ENCODE peak calls at places on chromosomes 13 and 19, in seven cellular contexts. One of them, this sample, is unnamed.

GRCh38 chr19:29620931-29621351 is 14.9 kb downstream of the POP4 start:
- DNase-seq in HFF-Myc: no peak
- DNase-seq in Peyer's patch: no peak
- DNase-seq in BE2C: no peak
- DNase-seq in tibial artery: no peak
- DNase-seq in ovary: no peak
- DNase-seq in IMR-90: no peak
- DNase-seq in this sample: no peak

GRCh38 chr13:109729031-109729870 is 57.1 kb downstream of the IRS2 start:
- DNase-seq in ovary: no peak
- DNase-seq in Peyer's patch: no peak
- DNase-seq in BE2C: no peak
- DNase-seq in HFF-Myc: no peak
- DNase-seq in IMR-90: no peak
- DNase-seq in tibial artery: no peak
- DNase-seq in this sample: no peak

GRCh38 chr19:16969127-16969526 is 57.5 kb downstream of the CPAMD8 start:
- DNase-seq in BE2C: peak
- DNase-seq in tibial artery: peak
- DNase-seq in IMR-90: no peak
- DNase-seq in ovary: no peak
- DNase-seq in HFF-Myc: no peak
- DNase-seq in Peyer's patch: no peak
- DNase-seq in this sample: no peak

GRCh38 chr13:73520566-73521290 is 461.9 kb downstream of the KLF5 start:
- DNase-seq in ovary: no peak
- DNase-seq in HFF-Myc: no peak
- DNase-seq in tibial artery: no peak
- DNase-seq in IMR-90: no peak
- DNase-seq in BE2C: no peak
- DNase-seq in Peyer's patch: no peak
- DNase-seq in this sample: no peak

GRCh38 chr19:47343194-47343802 is 5.8 kb upstream of the DHX34 start:
- DNase-seq in Peyer's patch: no peak
- DNase-seq in BE2C: no peak
- DNase-seq in HFF-Myc: no peak
- DNase-seq in tibial artery: no peak
- DNase-seq in IMR-90: no peak
- DNase-seq in ovary: no peak
- DNase-seq in this sample: no peak

GRCh38 chr19:30379841-30380610 is 7.8 kb downstream of the ZNF536 start:
- DNase-seq in tibial artery: peak
- DNase-seq in IMR-90: no peak
- DNase-seq in HFF-Myc: no peak
- DNase-seq in BE2C: no peak
- DNase-seq in ovary: no peak
- DNase-seq in Peyer's patch: no peak
- DNase-seq in this sample: no peak

GRCh38 chr13:106520205-106521004 is 15.1 kb downstream of the EFNB2 start:
- DNase-seq in BE2C: no peak
- DNase-seq in Peyer's patch: no peak
- DNase-seq in tibial artery: no peak
- DNase-seq in IMR-90: peak
- DNase-seq in HFF-Myc: no peak
- DNase-seq in ovary: no peak
- DNase-seq in this sample: no peak

GRCh38 chr13:78609464-78610205 is 6.3 kb upstream of the POU4F1 start:
- DNase-seq in HFF-Myc: no peak
- DNase-seq in Peyer's patch: no peak
- DNase-seq in tibial artery: no peak
- DNase-seq in IMR-90: no peak
- DNase-seq in ovary: no peak
- DNase-seq in BE2C: peak
- DNase-seq in this sample: no peak

GRCh38 chr13:97068146-97068545 is 73.9 kb upstream of the OXGR1 start:
- DNase-seq in ovary: no peak
- DNase-seq in BE2C: no peak
- DNase-seq in tibial artery: no peak
- DNase-seq in HFF-Myc: no peak
- DNase-seq in IMR-90: peak
- DNase-seq in Peyer's patch: no peak
- DNase-seq in this sample: no peak

GRCh38 chr19:38319421-38320258 is at the start of gene KCNK6:
- DNase-seq in IMR-90: no peak
- DNase-seq in ovary: peak
- DNase-seq in BE2C: no peak
- DNase-seq in Peyer's patch: peak
- DNase-seq in tibial artery: peak
- DNase-seq in HFF-Myc: no peak
- DNase-seq in this sample: no peak

GRCh38 chr13:66849706-66850105 is 380.4 kb downstream of the PCDH9 start:
- DNase-seq in BE2C: no peak
- DNase-seq in tibial artery: no peak
- DNase-seq in HFF-Myc: no peak
- DNase-seq in Peyer's patch: no peak
- DNase-seq in IMR-90: no peak
- DNase-seq in ovary: no peak
- DNase-seq in this sample: no peak

GRCh38 chr13:78497702-78498319 is 105.5 kb downstream of the POU4F1 start:
- DNase-seq in IMR-90: no peak
- DNase-seq in BE2C: no peak
- DNase-seq in Peyer's patch: no peak
- DNase-seq in tibial artery: no peak
- DNase-seq in HFF-Myc: no peak
- DNase-seq in ovary: no peak
- DNase-seq in this sample: no peak

GRCh38 chr19:19514215-19514633 is 1.1 kb downstream of the TSSK6 start:
- DNase-seq in BE2C: no peak
- DNase-seq in IMR-90: no peak
- DNase-seq in ovary: peak
- DNase-seq in Peyer's patch: no peak
- DNase-seq in tibial artery: no peak
- DNase-seq in HFF-Myc: no peak
- DNase-seq in this sample: no peak

GRCh38 chr19:19513671-19514070 is 1.7 kb downstream of the TSSK6 start:
- DNase-seq in IMR-90: no peak
- DNase-seq in BE2C: no peak
- DNase-seq in HFF-Myc: no peak
- DNase-seq in Peyer's patch: no peak
- DNase-seq in ovary: no peak
- DNase-seq in tibial artery: no peak
- DNase-seq in this sample: no peak

GRCh38 chr19:19515764-19516519 is at the start of gene NDUFA13:
- DNase-seq in BE2C: peak
- DNase-seq in tibial artery: peak
- DNase-seq in ovary: peak
- DNase-seq in Peyer's patch: peak
- DNase-seq in IMR-90: peak
- DNase-seq in HFF-Myc: peak
- DNase-seq in this sample: peak

GRCh38 chr19:19517235-19517619 is 1.2 kb downstream of the NDUFA13 start:
- DNase-seq in Peyer's patch: no peak
- DNase-seq in HFF-Myc: no peak
- DNase-seq in tibial artery: no peak
- DNase-seq in IMR-90: no peak
- DNase-seq in ovary: no peak
- DNase-seq in BE2C: no peak
- DNase-seq in this sample: no peak

DNA sequence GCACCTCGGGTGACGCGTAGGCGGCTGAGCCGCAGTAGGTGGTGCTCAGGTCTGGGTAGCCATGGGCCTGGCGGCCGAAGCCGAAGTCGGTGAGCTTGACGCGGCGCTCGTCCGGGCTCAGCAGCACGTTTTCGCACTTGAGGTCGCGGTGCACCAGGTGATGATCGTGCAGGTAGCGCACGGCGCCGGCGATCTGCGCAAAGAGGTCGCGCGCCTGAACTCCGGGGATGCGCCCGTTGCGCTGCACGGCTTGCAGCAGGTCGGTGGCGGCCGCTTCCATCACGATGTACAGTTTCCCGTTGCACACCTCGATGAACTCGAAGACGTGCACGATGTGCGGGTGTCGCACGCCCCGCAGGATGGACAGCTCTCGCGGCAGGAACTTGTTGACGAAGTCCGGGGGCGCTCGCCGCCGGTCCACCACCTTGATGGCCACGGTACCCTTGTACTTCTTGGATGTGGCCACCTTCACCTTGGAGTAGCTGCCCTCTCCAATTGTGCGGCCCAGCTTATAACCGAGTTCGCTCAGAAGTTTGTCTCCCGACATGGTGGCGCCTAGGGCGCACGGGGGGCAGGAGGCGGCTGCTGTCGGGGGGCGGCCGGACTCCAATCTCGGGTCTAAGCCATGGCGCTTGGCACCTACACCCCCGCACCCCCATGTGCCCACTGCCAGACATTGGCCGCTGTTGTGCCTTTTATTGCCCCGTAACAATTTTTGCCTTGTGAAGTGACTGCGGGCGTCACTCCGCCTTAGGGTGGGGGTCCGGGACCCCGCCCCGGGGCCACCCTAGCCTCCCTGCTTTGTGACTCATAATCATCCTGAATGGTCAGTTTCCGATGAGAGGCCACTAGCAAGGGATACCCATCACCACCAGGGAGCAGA is at the start of gene TSSK6:
- DNase-seq in HFF-Myc: no peak
- DNase-seq in BE2C: no peak
- DNase-seq in ovary: peak
- DNase-seq in Peyer's patch: no peak
- DNase-seq in IMR-90: no peak
- DNase-seq in tibial artery: no peak
- DNase-seq in this sample: no peak
- TF ChIP-seq CTCF in HFF-Myc: no peak
- TF ChIP-seq CTCF in BE2C: no peak
- TF ChIP-seq CTCF in ovary: no peak
- TF ChIP-seq CTCF in Peyer's patch: no peak
- TF ChIP-seq CTCF in IMR-90: peak
- TF ChIP-seq CTCF in tibial artery: no peak
- TF ChIP-seq CTCF in this sample: no peak

DNA sequence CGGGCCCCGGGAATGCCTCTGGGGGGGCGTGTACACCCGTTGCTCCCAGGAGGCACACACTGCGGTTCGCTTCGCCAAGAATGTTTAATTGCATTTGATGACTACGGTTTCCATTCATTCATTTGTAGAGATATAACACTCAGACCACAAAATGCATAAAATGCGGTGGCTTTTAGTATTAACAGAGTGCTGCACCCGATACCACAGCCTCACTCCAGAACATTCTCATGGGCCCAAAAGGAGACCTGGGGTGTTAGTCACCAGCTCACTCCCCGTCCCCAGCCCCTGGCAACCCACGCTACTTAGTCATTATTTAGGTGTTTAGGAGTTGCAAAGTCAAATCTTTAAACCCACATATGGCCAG is 21.8 kb downstream of the HCN2 start:
- DNase-seq in Peyer's patch: no peak
- DNase-seq in IMR-90: peak
- DNase-seq in BE2C: no peak
- DNase-seq in ovary: no peak
- DNase-seq in HFF-Myc: peak
- DNase-seq in tibial artery: no peak
- DNase-seq in this sample: peak
- H3K4me3 ChIP-seq in Peyer's patch: peak
- H3K4me3 ChIP-seq in IMR-90: no peak
- H3K4me3 ChIP-seq in BE2C: no peak
- H3K4me3 ChIP-seq in ovary: no peak
- H3K4me3 ChIP-seq in HFF-Myc: no peak
- H3K4me3 ChIP-seq in tibial artery: no peak
- H3K4me3 ChIP-seq in this sample: no peak

DNA sequence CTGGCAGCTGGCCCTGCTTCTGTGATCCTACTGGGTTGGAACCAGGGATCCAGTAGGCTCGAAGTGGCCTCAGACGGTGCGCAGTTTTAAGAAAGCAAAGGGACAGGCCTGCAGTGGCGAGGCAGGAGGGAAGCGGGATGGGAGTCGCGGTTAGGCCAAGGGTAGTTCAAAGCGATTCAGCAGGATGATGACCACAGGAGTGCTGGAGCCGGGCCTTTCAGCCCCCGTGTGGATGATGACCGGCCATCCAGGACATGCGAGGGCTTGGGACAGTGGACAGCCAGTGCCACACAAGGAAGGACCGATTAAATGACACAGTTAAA is 853 bp downstream of the RNASEH2B start:
- DNase-seq in HFF-Myc: no peak
- DNase-seq in ovary: no peak
- DNase-seq in tibial artery: peak
- DNase-seq in BE2C: peak
- DNase-seq in IMR-90: peak
- DNase-seq in Peyer's patch: peak
- DNase-seq in this sample: no peak
- TF ChIP-seq CTCF in HFF-Myc: no peak
- TF ChIP-seq CTCF in ovary: no peak
- TF ChIP-seq CTCF in tibial artery: no peak
- TF ChIP-seq CTCF in BE2C: no peak
- TF ChIP-seq CTCF in IMR-90: no peak
- TF ChIP-seq CTCF in Peyer's patch: no peak
- TF ChIP-seq CTCF in this sample: no peak

GRCh38 chr19:18611327-18612050 is 1.2 kb upstream of the TMEM59L start:
- DNase-seq in ovary: no peak
- DNase-seq in tibial artery: no peak
- DNase-seq in Peyer's patch: no peak
- DNase-seq in IMR-90: no peak
- DNase-seq in HFF-Myc: no peak
- DNase-seq in BE2C: no peak
- DNase-seq in this sample: no peak

GRCh38 chr19:18616023-18616422 is 3.4 kb downstream of the TMEM59L start:
- DNase-seq in ovary: no peak
- DNase-seq in IMR-90: no peak
- DNase-seq in HFF-Myc: no peak
- DNase-seq in tibial artery: no peak
- DNase-seq in BE2C: no peak
- DNase-seq in Peyer's patch: no peak
- DNase-seq in this sample: no peak

GRCh38 chr19:18612772-18613588 is at the start of gene TMEM59L:
- DNase-seq in Peyer's patch: no peak
- DNase-seq in tibial artery: no peak
- DNase-seq in ovary: no peak
- DNase-seq in BE2C: peak
- DNase-seq in HFF-Myc: no peak
- DNase-seq in IMR-90: no peak
- DNase-seq in this sample: no peak

GRCh38 chr19:18612051-18612771 is 459 bp upstream of the TMEM59L start:
- DNase-seq in ovary: no peak
- DNase-seq in Peyer's patch: no peak
- DNase-seq in BE2C: no peak
- DNase-seq in tibial artery: no peak
- DNase-seq in HFF-Myc: no peak
- DNase-seq in IMR-90: no peak
- DNase-seq in this sample: no peak

DNA sequence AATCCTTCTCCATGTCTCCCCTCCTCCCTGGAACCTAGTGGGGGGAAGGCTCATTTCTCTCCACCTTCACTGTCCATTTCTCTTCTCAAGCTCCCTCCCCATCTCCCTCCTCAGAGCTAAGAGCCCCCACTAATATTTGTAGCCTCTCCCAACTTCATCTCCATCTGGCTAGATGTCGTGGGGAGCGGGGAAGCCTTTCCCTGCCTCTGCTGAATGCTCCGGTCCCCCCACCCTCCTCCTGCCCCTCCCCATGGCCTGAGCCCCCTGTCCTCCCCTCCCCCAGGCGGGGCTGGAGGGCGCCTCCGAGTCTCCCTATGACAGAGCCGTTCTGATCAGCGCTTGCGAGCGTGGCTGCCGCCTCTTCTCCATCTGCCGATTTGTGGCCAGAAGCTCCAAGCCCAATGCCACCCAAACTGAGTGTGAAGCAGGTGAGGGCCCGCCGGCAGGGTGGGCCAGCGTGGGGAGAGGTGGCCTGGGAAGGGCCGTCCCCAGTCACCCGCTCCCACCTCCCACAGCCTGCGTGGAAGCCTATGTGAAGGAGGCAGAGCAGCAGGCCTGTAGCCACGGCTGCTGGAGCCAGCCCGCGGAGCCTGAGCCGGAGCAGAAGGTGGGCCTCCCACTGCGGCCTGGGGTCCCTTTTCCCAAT is 1.0 kb downstream of the TMEM59L start:
- DNase-seq in tibial artery: no peak
- DNase-seq in HFF-Myc: no peak
- DNase-seq in Peyer's patch: no peak
- DNase-seq in IMR-90: no peak
- DNase-seq in BE2C: no peak
- DNase-seq in ovary: no peak
- DNase-seq in this sample: no peak
- H3K4me3 ChIP-seq in tibial artery: no peak
- H3K4me3 ChIP-seq in HFF-Myc: no peak
- H3K4me3 ChIP-seq in Peyer's patch: no peak
- H3K4me3 ChIP-seq in IMR-90: no peak
- H3K4me3 ChIP-seq in BE2C: no peak
- H3K4me3 ChIP-seq in ovary: no peak
- H3K4me3 ChIP-seq in this sample: no peak